ENCODE peak calls at places on chromosomes 11 and 22, in five cellular contexts. A is MM.1S, P is heart left ventricle, K is LNCaP clone FGC, W is neural crest cell. Q is an unnamed sample.

GRCh38 chr22:41672780-41673509 is 15.7 kb downstream of the SNU13 start:
- DNase-seq in A (no peak), P (no peak), K (no peak), W (no peak), Q (no peak)

GRCh38 chr11:35953081-35953480 is 9.2 kb downstream of the LDLRAD3 start:
- DNase-seq in A (no peak), P (no peak), K (peak; percentile 54), W (no peak), Q (no peak)

GRCh38 chr11:70246196-70246595 is 24.3 kb upstream of the PPFIA1 start:
- DNase-seq in A (no peak), P (no peak), K (no peak), W (no peak), Q (no peak)

GRCh38 chr11:95877288-95877687 is 46.6 kb downstream of the MTMR2 start:
- DNase-seq in A (no peak), P (no peak), K (no peak), W (no peak), Q (no peak)

GRCh38 chr11:67238894-67239794 is 27.1 kb upstream of the GRK2 start:
- DNase-seq in A (peak; percentile 21), P (no peak), K (no peak), W (no peak), Q (no peak)

GRCh38 chr11:86099727-86100320 is 30.9 kb upstream of the PICALM start:
- DNase-seq in A (no peak), P (no peak), K (peak; percentile 48), W (no peak), Q (no peak)

GRCh38 chr22:48539261-48539660 is 1288.4 kb downstream of the BRD1 start:
- DNase-seq in A (no peak), P (no peak), K (no peak), W (no peak), Q (no peak)

GRCh38 chr11:92769125-92769524 is 200.3 kb upstream of the MTNR1B start:
- DNase-seq in A (no peak), P (no peak), K (no peak), W (no peak), Q (no peak)

GRCh38 chr11:47645500-47645899 is 3.1 kb upstream of the MTCH2 start:
- DNase-seq in A (no peak), P (no peak), K (no peak), W (no peak), Q (no peak)

GRCh38 chr11:47641585-47642098 is 717 bp downstream of the MTCH2 start:
- DNase-seq in A (peak; percentile 15), P (no peak), K (no peak), W (no peak), Q (no peak)

GRCh38 chr11:47646019-47646418 is 3.7 kb upstream of the MTCH2 start:
- DNase-seq in A (no peak), P (no peak), K (no peak), W (no peak), Q (no peak)

GRCh38 chr11:47642099-47642855 is at the start of gene MTCH2:
- DNase-seq in A (peak; percentile 96), P (peak; percentile 96), K (peak; percentile 89), W (peak; percentile 91), Q (peak; percentile 95)
- TF ChIP-seq CTCF in A (peak; percentile 6), P (peak; percentile 46), K (peak; percentile 48), W (peak; percentile 51), Q (no peak)

GRCh38 chr11:94501522-94501921 is 7.7 kb downstream of the ANKRD49 start:
- DNase-seq in A (no peak), P (no peak), K (no peak), W (no peak), Q (no peak)
- TF ChIP-seq CTCF in A (no peak), P (no peak), K (no peak), W (peak; percentile 24), Q (no peak)

DNA sequence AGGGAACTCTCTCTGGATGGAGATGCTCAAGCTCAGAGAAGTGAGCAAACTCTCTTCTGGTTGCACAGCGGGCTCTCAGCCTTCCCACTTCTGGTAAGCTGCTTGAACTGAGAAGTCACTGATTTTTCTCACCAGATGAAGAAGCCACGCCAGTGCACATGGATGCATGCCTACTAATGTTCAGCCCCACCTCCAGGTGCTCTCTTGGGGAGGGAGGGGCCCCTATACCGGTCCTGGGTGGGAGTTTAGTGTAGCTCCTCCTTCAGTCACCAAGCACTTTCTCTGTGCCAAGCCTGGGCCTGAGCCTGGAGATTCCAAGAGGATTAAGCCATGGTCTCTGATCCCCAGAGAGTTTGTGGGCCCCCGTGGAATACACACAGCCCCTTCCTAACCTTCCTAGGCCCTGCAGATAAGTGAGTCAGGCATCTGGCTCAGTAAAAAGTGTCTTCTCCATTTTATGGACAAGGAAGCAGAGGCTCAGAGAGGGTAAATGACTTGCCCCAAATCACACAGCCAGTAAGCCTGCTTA is 142.2 kb downstream of the ST3GAL4 start:
- DNase-seq in A (no peak), P (no peak), K (no peak), W (no peak), Q (no peak)
- TF ChIP-seq CTCF in A (no peak), P (no peak), K (no peak), W (no peak), Q (no peak)

DNA sequence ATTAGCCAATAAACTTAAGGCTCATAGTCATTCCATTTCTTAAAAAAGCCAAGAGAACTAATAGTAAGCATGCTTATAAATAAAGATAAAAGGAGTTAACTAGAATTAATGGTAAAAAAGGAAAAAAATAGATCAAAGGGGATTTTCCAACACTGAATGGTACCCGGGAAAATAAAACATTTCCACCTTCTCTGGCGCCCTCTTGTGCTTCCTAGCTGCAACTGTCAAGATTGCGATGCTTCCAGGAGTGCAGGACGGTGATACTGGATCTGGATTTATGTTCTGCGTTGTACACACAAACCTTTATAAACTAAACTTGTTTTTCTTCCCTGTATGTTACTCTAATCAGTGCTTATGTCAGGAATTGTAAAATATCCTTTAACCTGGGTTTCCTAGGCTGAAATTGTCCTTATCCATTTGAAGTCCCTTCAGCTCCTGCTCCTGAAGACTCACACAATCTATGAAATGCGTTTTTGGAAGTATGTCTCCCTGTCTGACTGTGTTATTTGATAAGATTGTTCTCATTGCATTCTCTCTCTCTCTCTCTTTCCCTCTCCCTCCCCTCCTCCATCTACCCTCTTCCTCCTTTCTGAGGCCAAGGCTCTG is 9.6 kb upstream of the HTATIP2 start:
- DNase-seq in A (peak; percentile 40), P (no peak), K (no peak), W (peak; percentile 49), Q (peak; percentile 56)
- TF ChIP-seq CTCF in A (peak; percentile 88), P (peak; percentile 81), K (peak; percentile 89), W (peak; percentile 88), Q (peak; percentile 63)

DNA sequence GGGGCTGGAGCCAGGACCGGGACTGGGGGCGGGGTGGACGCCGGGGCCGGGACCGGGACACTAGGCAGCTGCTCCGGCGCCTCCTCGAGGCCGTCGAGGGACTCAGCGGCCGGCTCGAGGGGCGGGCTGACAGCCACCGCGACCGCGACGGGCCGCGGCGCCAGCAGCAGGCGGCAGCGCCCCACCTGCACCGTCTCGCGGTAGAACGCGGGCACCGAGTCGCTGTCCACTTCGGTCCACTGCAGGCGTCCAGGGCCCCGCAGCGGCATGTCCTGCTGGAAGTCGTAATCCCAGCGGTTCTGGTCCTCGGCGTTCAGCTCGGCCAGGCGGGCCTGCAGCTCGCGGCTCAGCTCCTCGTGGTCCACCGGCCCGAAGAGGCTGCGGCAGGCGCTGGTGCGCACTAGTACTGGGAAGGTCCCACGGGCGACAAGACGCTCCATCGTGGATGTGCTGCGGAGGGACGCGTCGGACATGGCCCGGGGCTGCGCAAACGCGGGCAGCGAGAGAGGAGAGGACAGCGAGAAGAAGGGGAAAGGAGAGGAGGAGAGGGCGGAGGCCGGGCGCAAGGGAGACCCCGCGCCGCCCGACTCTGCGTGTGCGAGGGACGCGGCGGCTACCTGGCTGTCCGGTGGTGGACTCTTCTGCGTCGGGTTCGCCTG is 429 bp downstream of the CDKN1C start:
- DNase-seq in A (peak; percentile 71), P (peak; percentile 70), K (no peak), W (peak; percentile 44), Q (no peak)
- TF ChIP-seq CTCF in A (peak; percentile 41), P (peak; percentile 44), K (peak; percentile 60), W (peak; percentile 42), Q (peak; percentile 22)

DNA sequence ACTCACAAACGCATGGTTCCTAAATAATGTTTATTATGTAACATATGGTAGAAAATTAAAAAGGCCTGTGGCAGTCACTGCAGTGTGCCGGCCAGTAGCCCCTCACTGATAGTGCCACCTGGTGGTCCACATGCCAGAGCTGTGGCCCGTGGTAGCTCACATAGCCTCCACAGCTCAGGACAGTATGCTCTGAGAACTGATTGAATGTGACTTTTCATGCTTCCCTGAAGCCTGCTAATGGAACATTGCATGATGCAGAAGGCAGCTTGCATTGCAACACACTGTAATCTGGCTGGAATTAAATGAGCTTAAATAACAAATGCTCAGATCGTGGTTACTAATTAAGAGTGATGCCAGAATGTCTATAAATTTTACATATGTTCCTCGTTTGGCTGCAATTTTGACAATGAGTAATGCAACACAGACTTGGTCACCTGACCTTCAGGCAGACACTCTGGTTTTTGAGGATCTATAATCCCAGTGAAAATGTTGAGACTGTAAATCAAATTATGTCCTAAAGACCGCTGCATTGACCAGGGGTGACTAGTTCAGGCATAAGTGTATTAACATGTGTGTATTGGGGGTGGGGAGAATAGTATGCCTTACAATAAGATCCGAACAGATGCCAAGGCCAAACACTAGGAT is 566.4 kb downstream of the METTL15 start:
- DNase-seq in A (no peak), P (no peak), K (no peak), W (peak; percentile 5), Q (no peak)
- TF ChIP-seq CTCF in A (no peak), P (peak; percentile 22), K (peak; percentile 28), W (peak; percentile 54), Q (peak; percentile 43)

GRCh38 chr11:32280339-32280738 is 155.0 kb downstream of the WT1 start:
- DNase-seq in A (peak; percentile 49), P (no peak), K (no peak), W (no peak), Q (no peak)

GRCh38 chr11:32279672-32280071 is 155.7 kb downstream of the WT1 start:
- DNase-seq in A (no peak), P (no peak), K (no peak), W (no peak), Q (no peak)
- TF ChIP-seq CTCF in A (peak; percentile 9), P (no peak), K (no peak), W (peak; percentile 46), Q (no peak)

GRCh38 chr11:3926458-3927095 is 71.1 kb downstream of the STIM1 start:
- DNase-seq in A (no peak), P (no peak), K (no peak), W (no peak), Q (no peak)
- TF ChIP-seq CTCF in A (no peak), P (no peak), K (no peak), W (no peak), Q (no peak)

Q was measured in mesothelial cell of epicardium.